ENCODE peak calls at places on chromosome 13, in nine cellular contexts. One of them, this sample, is unnamed.

GRCh38 chr13:47179321-47179720 is 282.5 kb upstream of the HTR2A start:
- DNase-seq in cerebellar nuclear complex: no peak
- DNase-seq in stomach: no peak
- DNase-seq in left kidney: no peak
- DNase-seq in naive thymus-derived CD8-positive, alpha-beta T cell: no peak
- DNase-seq in T1000: no peak
- DNase-seq in stimulated activated CD8-positive, alpha-beta memory T cell treated with anti-CD3 and anti-CD28 coated beads, Interleukin-12 subunit alpha, Interleukin-12 subunit beta, amount 100 ng/mL, for 4 hours: no peak
- DNase-seq in AG09309: no peak
- DNase-seq in HFF-Myc: no peak
- DNase-seq in this sample: no peak

GRCh38 chr13:113621046-113621445 is 36.5 kb downstream of the TFDP1 start:
- DNase-seq in T1000: no peak
- DNase-seq in left kidney: no peak
- DNase-seq in stomach: no peak
- DNase-seq in AG09309: no peak
- DNase-seq in cerebellar nuclear complex: no peak
- DNase-seq in naive thymus-derived CD8-positive, alpha-beta T cell: no peak
- DNase-seq in HFF-Myc: no peak
- DNase-seq in stimulated activated CD8-positive, alpha-beta memory T cell treated with anti-CD3 and anti-CD28 coated beads, Interleukin-12 subunit alpha, Interleukin-12 subunit beta, amount 100 ng/mL, for 4 hours: no peak
- DNase-seq in this sample: no peak

GRCh38 chr13:80074143-80074752 is 266.7 kb downstream of the SPRY2 start:
- DNase-seq in T1000: no peak
- DNase-seq in naive thymus-derived CD8-positive, alpha-beta T cell: no peak
- DNase-seq in cerebellar nuclear complex: no peak
- DNase-seq in stomach: no peak
- DNase-seq in AG09309: no peak
- DNase-seq in HFF-Myc: no peak
- DNase-seq in left kidney: no peak
- DNase-seq in stimulated activated CD8-positive, alpha-beta memory T cell treated with anti-CD3 and anti-CD28 coated beads, Interleukin-12 subunit alpha, Interleukin-12 subunit beta, amount 100 ng/mL, for 4 hours: no peak
- DNase-seq in this sample: no peak

GRCh38 chr13:24684600-24684998 is 4.4 kb downstream of the ATP12A start:
- DNase-seq in T1000: no peak
- DNase-seq in left kidney: no peak
- DNase-seq in cerebellar nuclear complex: no peak
- DNase-seq in stimulated activated CD8-positive, alpha-beta memory T cell treated with anti-CD3 and anti-CD28 coated beads, Interleukin-12 subunit alpha, Interleukin-12 subunit beta, amount 100 ng/mL, for 4 hours: no peak
- DNase-seq in HFF-Myc: no peak
- DNase-seq in naive thymus-derived CD8-positive, alpha-beta T cell: no peak
- DNase-seq in stomach: no peak
- DNase-seq in AG09309: no peak
- DNase-seq in this sample: no peak

GRCh38 chr13:110644892-110645521 is 29.7 kb downstream of the NAXD start:
- DNase-seq in stomach: peak; percentile 77
- DNase-seq in naive thymus-derived CD8-positive, alpha-beta T cell: peak; percentile 43
- DNase-seq in cerebellar nuclear complex: peak; percentile 64
- DNase-seq in AG09309: peak; percentile 4
- DNase-seq in HFF-Myc: peak; percentile 24
- DNase-seq in left kidney: peak; percentile 93
- DNase-seq in stimulated activated CD8-positive, alpha-beta memory T cell treated with anti-CD3 and anti-CD28 coated beads, Interleukin-12 subunit alpha, Interleukin-12 subunit beta, amount 100 ng/mL, for 4 hours: no peak
- DNase-seq in T1000: no peak
- DNase-seq in this sample: no peak

GRCh38 chr13:37403776-37404497 is 194.6 kb downstream of the POSTN start:
- DNase-seq in AG09309: peak; percentile 94
- DNase-seq in HFF-Myc: no peak
- DNase-seq in naive thymus-derived CD8-positive, alpha-beta T cell: no peak
- DNase-seq in left kidney: no peak
- DNase-seq in stimulated activated CD8-positive, alpha-beta memory T cell treated with anti-CD3 and anti-CD28 coated beads, Interleukin-12 subunit alpha, Interleukin-12 subunit beta, amount 100 ng/mL, for 4 hours: no peak
- DNase-seq in T1000: no peak
- DNase-seq in cerebellar nuclear complex: no peak
- DNase-seq in stomach: no peak
- DNase-seq in this sample: no peak

GRCh38 chr13:30308548-30308947 is 1.2 kb upstream of the KATNAL1 start:
- DNase-seq in naive thymus-derived CD8-positive, alpha-beta T cell: no peak
- DNase-seq in left kidney: no peak
- DNase-seq in stomach: no peak
- DNase-seq in AG09309: no peak
- DNase-seq in T1000: no peak
- DNase-seq in HFF-Myc: no peak
- DNase-seq in stimulated activated CD8-positive, alpha-beta memory T cell treated with anti-CD3 and anti-CD28 coated beads, Interleukin-12 subunit alpha, Interleukin-12 subunit beta, amount 100 ng/mL, for 4 hours: no peak
- DNase-seq in cerebellar nuclear complex: no peak
- DNase-seq in this sample: no peak

GRCh38 chr13:112779856-112780604 is 90.2 kb downstream of the ATP11A start:
- DNase-seq in stimulated activated CD8-positive, alpha-beta memory T cell treated with anti-CD3 and anti-CD28 coated beads, Interleukin-12 subunit alpha, Interleukin-12 subunit beta, amount 100 ng/mL, for 4 hours: no peak
- DNase-seq in stomach: peak; percentile 16
- DNase-seq in AG09309: no peak
- DNase-seq in naive thymus-derived CD8-positive, alpha-beta T cell: no peak
- DNase-seq in cerebellar nuclear complex: no peak
- DNase-seq in HFF-Myc: no peak
- DNase-seq in T1000: no peak
- DNase-seq in left kidney: no peak
- DNase-seq in this sample: no peak

This sample was measured in coronary artery.